ENCODE peak calls at places on chromosome 16, in four cellular contexts. K, M, H and O are unnamed samples.

GRCh38 chr16:89619880-89620279 is 6.4 kb downstream of the DPEP1 start:
- ATAC-seq in K (no peak), M (no peak), H (no peak), O (no peak)

GRCh38 chr16:85534536-85535351 is 78.4 kb upstream of the GSE1 start:
- ATAC-seq in K (no peak), M (no peak), H (peak), O (no peak)

GRCh38 chr16:27085182-27085581 is 18.5 kb downstream of the C16orf82 start:
- ATAC-seq in K (no peak), M (no peak), H (no peak), O (no peak)

GRCh38 chr16:89122322-89122831 is 28.7 kb downstream of the ACSF3 start:
- ATAC-seq in K (no peak), M (peak), H (no peak), O (no peak)

GRCh38 chr16:9102379-9102778 is 10.9 kb downstream of the HAPSTR1 start:
- ATAC-seq in K (no peak), M (no peak), H (no peak), O (peak)

GRCh38 chr16:88871349-88871702 is 4.9 kb upstream of the PABPN1L start:
- ATAC-seq in K (no peak), M (no peak), H (peak), O (no peak)

GRCh38 chr16:69469807-69470561 is 45.6 kb downstream of the CYB5B start:
- ATAC-seq in K (peak), M (peak), H (no peak), O (no peak)

GRCh38 chr16:2785101-2785991 is 2.0 kb downstream of the PRSS33 start:
- ATAC-seq in K (no peak), M (peak), H (peak), O (peak)

GRCh38 chr16:22337045-22337444 is 37.4 kb downstream of the CDR2 start:
- ATAC-seq in K (no peak), M (no peak), H (no peak), O (no peak)

GRCh38 chr16:85056211-85056748 is 28.7 kb downstream of the KIAA0513 start:
- ATAC-seq in K (peak), M (no peak), H (peak), O (peak)

GRCh38 chr16:89828199-89828869 is at the start of gene SPIRE2:
- ATAC-seq in K (peak), M (peak), H (peak), O (peak)

GRCh38 chr16:55622930-55623561 is 32.7 kb upstream of the SLC6A2 start:
- ATAC-seq in K (peak), M (peak), H (peak), O (no peak)

GRCh38 chr16:55621771-55622170 is 34.0 kb upstream of the SLC6A2 start:
- ATAC-seq in K (no peak), M (no peak), H (no peak), O (no peak)

GRCh38 chr16:55622302-55622701 is 33.5 kb upstream of the SLC6A2 start:
- ATAC-seq in K (no peak), M (no peak), H (no peak), O (no peak)

GRCh38 chr16:55624696-55625095 is 31.1 kb upstream of the SLC6A2 start:
- ATAC-seq in K (no peak), M (no peak), H (no peak), O (no peak)

GRCh38 chr16:55623640-55624039 is 32.1 kb upstream of the SLC6A2 start:
- ATAC-seq in K (no peak), M (peak), H (no peak), O (no peak)
- TF ChIP-seq POLR2AphosphoS5 in K (no peak), M (no peak), H (no peak), O (no peak)

DNA sequence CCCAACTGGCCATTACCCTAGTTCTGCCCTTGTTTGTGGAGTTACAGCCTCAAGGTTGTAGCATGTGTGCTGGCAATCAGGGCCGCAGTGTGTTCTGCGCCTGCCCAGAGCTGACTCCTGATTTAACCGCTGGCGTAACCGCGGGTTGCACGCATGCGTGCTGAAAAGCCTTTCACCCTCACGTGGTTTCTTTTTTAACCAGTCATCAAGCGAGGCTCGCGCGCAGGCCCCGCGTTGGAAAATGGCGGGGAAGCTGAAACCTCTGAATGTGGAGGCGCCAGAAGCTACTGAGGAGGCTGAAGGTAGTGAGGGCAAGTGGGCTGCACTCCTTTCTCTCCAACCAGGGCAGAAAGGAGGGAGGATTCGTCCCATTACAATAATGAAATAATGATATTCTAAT is at the start of gene SYCE1L:
- ATAC-seq in K (no peak), M (no peak), H (no peak), O (no peak)
- TF ChIP-seq POLR2AphosphoS5 in K (no peak), M (no peak), H (no peak), O (no peak)

GRCh38 chr16:30780021-30780420 is 7.0 kb downstream of the ZNF629 start:
- ATAC-seq in K (no peak), M (no peak), H (no peak), O (no peak)

GRCh38 chr16:30782486-30783279 is 4.3 kb downstream of the ZNF629 start:
- ATAC-seq in K (no peak), M (no peak), H (no peak), O (no peak)

GRCh38 chr16:30778549-30779244 is 8.3 kb downstream of the ZNF629 start:
- ATAC-seq in K (no peak), M (no peak), H (peak), O (peak)

GRCh38 chr16:30779596-30779995 is 7.4 kb downstream of the ZNF629 start:
- ATAC-seq in K (no peak), M (no peak), H (no peak), O (no peak)

GRCh38 chr16:30780549-30780948 is 6.5 kb downstream of the ZNF629 start:
- ATAC-seq in K (no peak), M (no peak), H (no peak), O (no peak)
- TF ChIP-seq POLR2AphosphoS5 in K (no peak), M (peak), H (no peak), O (no peak)

DNA sequence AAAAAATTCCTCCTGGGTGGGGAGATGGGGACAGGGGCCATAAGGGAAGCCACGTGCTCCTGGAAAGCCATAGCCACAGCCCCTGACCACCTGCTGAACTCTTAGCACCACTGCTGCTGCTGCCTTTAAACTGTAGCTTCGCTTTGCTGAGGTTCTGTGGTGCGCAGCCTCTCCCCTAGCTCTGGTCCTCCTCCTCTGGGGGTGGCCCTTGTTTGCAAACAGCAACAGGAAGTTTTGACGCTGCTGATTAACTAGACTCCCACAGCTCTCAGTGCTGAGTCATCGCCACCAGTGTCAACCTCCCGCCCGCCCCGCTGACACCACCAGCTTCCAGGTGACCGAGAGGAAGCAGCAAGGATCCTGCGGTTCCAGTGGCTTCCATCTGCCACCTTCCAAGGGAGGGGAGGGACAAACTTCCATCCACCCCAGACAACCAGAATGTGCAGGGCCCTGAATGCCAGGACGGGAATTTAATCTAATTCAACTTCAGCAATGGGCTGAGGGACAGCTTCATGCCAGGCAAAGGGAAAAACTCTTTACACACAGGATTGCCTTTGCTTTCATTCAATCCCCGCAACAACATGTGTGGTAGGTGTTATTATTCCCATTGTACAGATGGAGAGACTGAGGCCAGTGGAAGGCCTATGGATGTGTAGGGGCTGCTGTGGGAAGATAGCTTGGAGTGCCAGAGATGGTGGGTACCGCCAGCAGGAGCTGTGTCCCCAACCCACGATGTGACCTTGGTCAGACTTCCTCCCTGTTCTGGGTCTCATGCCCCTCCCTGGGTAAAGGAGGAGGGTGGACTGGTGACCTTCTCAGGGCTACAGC is 8.1 kb upstream of the KIFC3 start:
- ATAC-seq in K (peak), M (peak), H (peak), O (peak)
- TF ChIP-seq POLR2AphosphoS5 in K (peak), M (peak), H (peak), O (no peak)

DNA sequence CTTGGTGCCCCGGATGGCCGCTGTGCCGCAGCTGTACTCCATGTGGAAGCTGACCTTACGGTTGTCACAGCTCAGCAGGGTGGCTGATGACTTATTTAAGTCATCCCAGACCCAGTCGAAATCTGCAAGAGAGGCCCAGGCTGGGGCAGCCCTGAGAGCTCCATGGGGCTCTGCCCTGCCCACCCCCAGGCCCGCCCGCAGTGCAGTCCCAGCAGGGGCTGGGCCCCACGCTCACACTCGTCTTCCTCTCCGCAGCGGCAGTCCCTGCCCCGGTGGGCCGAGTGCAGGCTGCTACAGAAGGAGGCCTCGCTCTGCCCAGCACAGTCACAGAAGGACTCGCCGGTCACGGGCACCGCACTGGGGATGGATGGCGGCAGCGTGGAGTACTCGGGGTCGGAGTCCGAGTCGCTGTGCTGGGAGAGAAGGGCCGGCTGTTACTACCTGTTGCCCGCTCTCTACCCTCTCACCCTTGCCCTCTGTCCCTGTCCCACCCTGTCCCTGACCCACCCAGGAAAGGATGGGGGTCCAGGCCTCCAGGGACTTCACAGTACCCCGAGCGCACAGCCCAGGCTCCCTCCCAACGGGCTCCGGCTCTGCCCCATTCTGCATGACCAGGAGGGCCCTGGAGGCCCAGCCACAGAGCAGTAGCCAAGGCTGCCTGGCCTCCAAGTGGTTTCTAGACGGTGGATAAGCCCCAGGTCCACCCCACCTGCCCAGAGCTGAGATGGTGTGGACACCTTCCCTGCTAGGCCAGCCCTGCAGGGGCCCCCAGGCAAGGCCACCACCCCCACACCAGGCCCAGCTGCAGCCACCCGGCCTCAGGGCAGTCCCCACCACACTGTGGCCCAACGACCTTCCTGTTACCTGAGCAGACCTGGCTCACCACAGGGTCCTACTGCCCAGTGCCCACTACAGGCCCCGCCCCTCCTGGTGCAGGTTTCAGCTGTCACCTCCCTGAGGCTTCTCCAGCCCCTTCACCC is 3.9 kb downstream of the SPSB3 start:
- ATAC-seq in K (peak), M (no peak), H (no peak), O (no peak)
- TF ChIP-seq POLR2AphosphoS5 in K (peak), M (peak), H (no peak), O (no peak)

GRCh38 chr16:11082860-11083388 is 138.6 kb downstream of the CLEC16A start:
- ATAC-seq in K (no peak), M (no peak), H (no peak), O (no peak)

GRCh38 chr16:11084484-11085024 is 140.2 kb downstream of the CLEC16A start:
- ATAC-seq in K (no peak), M (peak), H (peak), O (no peak)

GRCh38 chr16:11082108-11082859 is 137.9 kb downstream of the CLEC16A start:
- ATAC-seq in K (no peak), M (no peak), H (no peak), O (no peak)

GRCh38 chr16:11087691-11088431 is 143.5 kb downstream of the CLEC16A start:
- ATAC-seq in K (peak), M (peak), H (peak), O (no peak)

DNA sequence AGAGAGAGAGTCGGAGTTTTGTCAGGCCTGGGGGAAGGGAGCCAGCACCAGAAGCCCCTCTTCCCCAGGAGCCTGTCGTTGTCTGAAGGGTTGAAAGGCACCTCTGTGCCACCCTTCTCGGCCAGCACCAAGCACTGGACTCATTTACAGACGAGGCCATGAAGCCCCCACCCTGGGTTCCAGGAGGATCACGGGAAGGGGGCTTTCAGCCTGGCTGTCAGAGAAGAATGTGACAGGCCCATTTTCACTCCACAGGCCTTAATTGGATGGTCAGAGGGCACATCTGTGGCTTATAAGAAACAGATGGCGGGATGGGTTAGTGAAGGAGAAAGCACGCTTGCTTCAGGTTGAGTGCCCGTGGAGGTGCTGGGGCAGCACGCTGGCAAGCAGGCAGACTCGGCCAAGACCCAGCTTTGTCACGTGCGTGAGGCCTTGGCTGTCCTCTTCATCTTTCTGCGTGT is 140.7 kb downstream of the CLEC16A start:
- ATAC-seq in K (no peak), M (no peak), H (no peak), O (no peak)
- TF ChIP-seq POLR2AphosphoS5 in K (no peak), M (no peak), H (no peak), O (no peak)